ENCODE peak calls at places on chromosomes 16 and 17, in eight cellular contexts. G, M, Y, C, L, X, V and S are unnamed samples.

GRCh38 chr17:65027305-65027704 is 29.2 kb downstream of the GNA13 start:
- DNase-seq in C (peak), V (peak), Y (peak), M (no peak), X (peak), L (no peak), G (peak), S (no peak)

GRCh38 chr17:82278786-82279379 is 5.4 kb upstream of the CSNK1D start:
- DNase-seq in X (peak), G (no peak), Y (no peak), M (no peak), V (no peak), C (no peak), L (peak), S (no peak)

GRCh38 chr17:80596760-80597608 is 52.3 kb downstream of the RPTOR start:
- DNase-seq in V (no peak), L (no peak), M (no peak), Y (peak), X (no peak), C (no peak), G (no peak), S (no peak)

GRCh38 chr16:67247698-67248400 is 568 bp upstream of the FHOD1 start:
- DNase-seq in X (no peak), L (no peak), C (no peak), M (peak), V (no peak), Y (no peak), G (no peak), S (no peak)

GRCh38 chr17:12744298-12744697 is 45.0 kb upstream of the ARHGAP44 start:
- DNase-seq in Y (peak), C (no peak), L (no peak), M (no peak), V (no peak), G (peak), X (no peak), S (no peak)

GRCh38 chr17:27905524-27906237 is 12.5 kb upstream of the LYRM9 start:
- DNase-seq in X (no peak), L (no peak), M (no peak), G (no peak), V (no peak), C (no peak), Y (no peak), S (no peak)

GRCh38 chr16:74575175-74575804 is 31.6 kb downstream of the GLG1 start:
- DNase-seq in X (no peak), V (no peak), G (no peak), Y (no peak), L (no peak), C (no peak), M (no peak), S (no peak)

GRCh38 chr17:57109393-57110151 is 24.5 kb downstream of the AKAP1 start:
- DNase-seq in V (no peak), L (no peak), G (no peak), C (no peak), X (no peak), Y (no peak), M (no peak), S (no peak)

GRCh38 chr17:64662774-64663367 is 764 bp upstream of the SMURF2 start:
- DNase-seq in V (no peak), M (no peak), X (no peak), Y (no peak), G (no peak), L (peak), C (no peak), S (no peak)

GRCh38 chr17:60641810-60642220 is 35.8 kb upstream of the BCAS3 start:
- DNase-seq in L (peak), X (peak), C (peak), G (peak), V (peak), Y (peak), M (peak), S (peak)

GRCh38 chr17:73988110-73988509 is 215.4 kb upstream of the RPL38 start:
- DNase-seq in G (no peak), V (no peak), Y (no peak), L (no peak), M (no peak), C (no peak), X (no peak), S (no peak)

GRCh38 chr16:86732621-86733297 is 154.4 kb downstream of the FOXL1 start:
- DNase-seq in Y (peak), G (no peak), C (no peak), L (no peak), M (no peak), X (no peak), V (peak), S (no peak)

GRCh38 chr16:17377360-17378324 is 93.1 kb downstream of the XYLT1 start:
- DNase-seq in M (no peak), X (peak), L (no peak), C (peak), Y (peak), V (no peak), G (no peak), S (no peak)

GRCh38 chr16:85963746-85964370 is 64.9 kb downstream of the IRF8 start:
- DNase-seq in X (no peak), L (no peak), Y (peak), C (no peak), M (peak), V (no peak), G (no peak), S (peak)

GRCh38 chr17:48522031-48522593 is 8.7 kb downstream of the HOXB1 start:
- DNase-seq in V (no peak), Y (no peak), X (no peak), G (peak), M (no peak), C (no peak), L (peak), S (no peak)

GRCh38 chr17:17347956-17348871 is 45.0 kb downstream of the NT5M start:
- DNase-seq in L (no peak), Y (no peak), X (peak), C (no peak), V (no peak), M (no peak), G (no peak), S (no peak)

GRCh38 chr17:43042025-43042424 is 17.0 kb downstream of the RND2 start:
- DNase-seq in X (no peak), Y (peak), L (no peak), G (no peak), C (no peak), V (no peak), M (no peak), S (no peak)

GRCh38 chr16:86951831-86952598 is 365.2 kb downstream of the C16orf95 start:
- DNase-seq in G (no peak), L (no peak), C (no peak), V (peak), M (peak), X (peak), Y (peak), S (no peak)

GRCh38 chr17:63760771-63761539 is 12.4 kb downstream of the CCDC47 start:
- DNase-seq in Y (peak), L (no peak), G (no peak), X (peak), V (no peak), M (no peak), C (no peak), S (no peak)

GRCh38 chr16:84650062-84650991 is 2.0 kb downstream of the KLHL36 start:
- DNase-seq in G (peak), X (no peak), C (no peak), Y (peak), V (peak), L (no peak), M (no peak), S (no peak)

GRCh38 chr17:16282522-16282921 is 65.5 kb downstream of the PIGL start:
- DNase-seq in Y (peak), X (no peak), V (peak), M (no peak), G (no peak), C (no peak), L (no peak), S (no peak)